ENCODE peak calls at places on chromosomes 16 and 17, in five cellular contexts. N, P, F, B and A are unnamed samples.

GRCh38 chr17:40526668-40527067 is 25.2 kb upstream of the TNS4 start:
- DNase-seq in P (no peak), N (peak), B (no peak), F (no peak), A (no peak)

GRCh38 chr16:86547286-86547685 is 7.7 kb downstream of the MTHFSD start:
- DNase-seq in B (no peak), P (no peak), N (no peak), F (no peak), A (no peak)

GRCh38 chr17:37844158-37844976 is 79.8 kb upstream of the TBC1D3K start:
- DNase-seq in B (no peak), P (no peak), F (peak), N (peak), A (peak)

GRCh38 chr17:10683853-10684252 is 13.5 kb downstream of the SCO1 start:
- DNase-seq in F (no peak), P (no peak), N (no peak), B (no peak), A (no peak)

GRCh38 chr17:45031231-45032149 is 19.9 kb downstream of the DCAKD start:
- DNase-seq in P (no peak), B (no peak), F (no peak), N (no peak), A (no peak)

GRCh38 chr17:32927201-32927723 is 691 bp upstream of the TMEM98 start:
- DNase-seq in P (no peak), N (no peak), F (no peak), B (no peak), A (no peak)

GRCh38 chr16:50575743-50576142 is 27.5 kb downstream of the NKD1 start:
- DNase-seq in B (no peak), F (no peak), N (no peak), P (no peak), A (no peak)

GRCh38 chr17:2449486-2449885 is 48.6 kb upstream of the MNT start:
- DNase-seq in N (no peak), B (no peak), F (no peak), P (no peak), A (no peak)

GRCh38 chr16:46801428-46802049 is 29.4 kb downstream of the C16orf87 start:
- DNase-seq in N (no peak), F (no peak), B (no peak), P (no peak), A (no peak)

GRCh38 chr17:9998060-9998459 is 93.0 kb upstream of the RCVRN start:
- DNase-seq in B (no peak), P (no peak), N (no peak), F (no peak), A (no peak)

GRCh38 chr17:78599419-78599818 is 22.2 kb upstream of the DNAH17 start:
- DNase-seq in P (no peak), N (no peak), F (no peak), B (no peak), A (no peak)

GRCh38 chr17:60583008-60583407 is 17.0 kb upstream of the PPM1D start:
- DNase-seq in N (no peak), B (no peak), F (no peak), P (no peak), A (no peak)